ENCODE peak calls at places on chromosomes 3 and 15, in eight cellular contexts. S, N, W, R, V, X, J and T are unnamed samples.

GRCh38 chr15:40441736-40442531 is 1.2 kb downstream of the BAHD1 start:
- DNase-seq in S (peak; percentile 77), N (no peak), W (peak; percentile 85), R (no peak), V (no peak), X (no peak), J (no peak), T (no peak)

GRCh38 chr15:100879461-100880138 is at the start of gene ALDH1A3:
- DNase-seq in S (no peak), N (peak; percentile 89), W (peak; percentile 79), R (no peak), V (peak; percentile 93), X (no peak), J (no peak), T (peak; percentile 70)

GRCh38 chr3:61530355-61530754 is 31.0 kb upstream of the PTPRG start:
- DNase-seq in S (peak; percentile 56), N (no peak), W (no peak), R (no peak), V (peak; percentile 44), X (no peak), J (no peak), T (peak; percentile 58)

GRCh38 chr3:56869157-56869889 is 67.6 kb upstream of the ARHGEF3 start:
- DNase-seq in S (no peak), N (no peak), W (no peak), R (no peak), V (peak; percentile 70), X (no peak), J (no peak), T (peak; percentile 10)

GRCh38 chr3:187968883-187969580 is 184.9 kb upstream of the LPP start:
- DNase-seq in S (peak; percentile 47), N (no peak), W (no peak), R (peak; percentile 71), V (peak; percentile 47), X (no peak), J (no peak), T (peak; percentile 59)

GRCh38 chr15:93862791-93863190 is 368.6 kb upstream of the MCTP2 start:
- DNase-seq in S (no peak), N (no peak), W (no peak), R (peak; percentile 48), V (no peak), X (peak; percentile 62), J (no peak), T (no peak)

GRCh38 chr15:58931985-58932384 is 1.5 kb downstream of the SLTM start:
- DNase-seq in S (peak; percentile 29), N (peak; percentile 27), W (no peak), R (no peak), V (peak; percentile 52), X (no peak), J (no peak), T (peak; percentile 81)

GRCh38 chr15:56866798-56867197 is 51.6 kb upstream of the TCF12 start:
- DNase-seq in S (no peak), N (no peak), W (no peak), R (no peak), V (no peak), X (no peak), J (no peak), T (peak; percentile 84)

GRCh38 chr3:49427581-49427980 is 1.5 kb downstream of the NICN1 start:
- DNase-seq in S (no peak), N (no peak), W (no peak), R (no peak), V (no peak), X (no peak), J (no peak), T (no peak)

GRCh38 chr3:173396191-173397041 is 1.1 kb upstream of the NLGN1 start:
- DNase-seq in S (peak; percentile 16), N (no peak), W (no peak), R (no peak), V (no peak), X (no peak), J (no peak), T (peak; percentile 27)

GRCh38 chr3:183878071-183878470 is 6.6 kb downstream of the PARL start:
- DNase-seq in S (no peak), N (no peak), W (no peak), R (peak; percentile 37), V (no peak), X (no peak), J (no peak), T (no peak)

GRCh38 chr3:9402410-9403228 is 5.2 kb downstream of the SETD5 start:
- DNase-seq in S (peak; percentile 73), N (no peak), W (peak; percentile 35), R (no peak), V (no peak), X (no peak), J (no peak), T (peak; percentile 40)

GRCh38 chr3:114242947-114243346 is 5.6 kb upstream of the ZNF80 start:
- DNase-seq in S (no peak), N (no peak), W (no peak), R (no peak), V (no peak), X (no peak), J (no peak), T (no peak)

GRCh38 chr3:70861234-70861633 is 548.8 kb upstream of the MDFIC2 start:
- DNase-seq in S (no peak), N (no peak), W (no peak), R (no peak), V (no peak), X (no peak), J (no peak), T (peak; percentile 98)

GRCh38 chr3:80771085-80771484 is 990.4 kb downstream of the GBE1 start:
- DNase-seq in S (peak; percentile 12), N (no peak), W (no peak), R (no peak), V (peak; percentile 64), X (no peak), J (no peak), T (no peak)

GRCh38 chr15:67024322-67024997 is 40.9 kb upstream of the SMAD3 start:
- DNase-seq in S (peak; percentile 89), N (peak; percentile 94), W (peak; percentile 79), R (peak; percentile 89), V (peak; percentile 90), X (peak; percentile 91), J (no peak), T (peak; percentile 98)

GRCh38 chr3:45688194-45688881 is 858 bp upstream of the SACM1L start:
- DNase-seq in S (peak; percentile 61), N (peak; percentile 33), W (no peak), R (peak; percentile 49), V (peak; percentile 52), X (no peak), J (no peak), T (peak; percentile 35)

GRCh38 chr3:17140670-17141505 is 256.1 kb downstream of the PLCL2 start:
- DNase-seq in S (no peak), N (no peak), W (no peak), R (peak; percentile 61), V (peak; percentile 37), X (peak; percentile 78), J (no peak), T (peak; percentile 9)
- TF ChIP-seq CTCF in S (no peak), N (no peak), W (no peak), R (no peak), V (peak; percentile 40), X (peak; percentile 51), J (no peak), T (no peak)

GRCh38 chr3:113214227-113214626 is 2.9 kb downstream of the BOC start:
- DNase-seq in S (no peak), N (no peak), W (no peak), R (no peak), V (no peak), X (no peak), J (peak; percentile 68), T (no peak)
- H3K4me3 ChIP-seq in S (no peak overlapping the region), N (no peak overlapping the region), W (peak overlapping the region; percentile 83), R (no peak overlapping the region), V (no peak overlapping the region), X (no peak overlapping the region), J (peak overlapping the region; percentile 83), T (peak overlapping the region; percentile 84)

GRCh38 chr3:152300029-152300764 is 31.5 kb downstream of the MBNL1 start:
- DNase-seq in S (no peak), N (no peak), W (no peak), R (no peak), V (no peak), X (no peak), J (no peak), T (no peak)

GRCh38 chr3:152305075-152305474 is 36.3 kb downstream of the MBNL1 start:
- DNase-seq in S (no peak), N (no peak), W (no peak), R (no peak), V (peak; percentile 21), X (no peak), J (no peak), T (no peak)

GRCh38 chr3:152304160-152304559 is 35.4 kb downstream of the MBNL1 start:
- DNase-seq in S (no peak), N (no peak), W (no peak), R (no peak), V (no peak), X (no peak), J (no peak), T (no peak)

GRCh38 chr3:152301745-152302181 is 33.0 kb downstream of the MBNL1 start:
- DNase-seq in S (no peak), N (no peak), W (no peak), R (no peak), V (no peak), X (no peak), J (no peak), T (no peak)

DNA sequence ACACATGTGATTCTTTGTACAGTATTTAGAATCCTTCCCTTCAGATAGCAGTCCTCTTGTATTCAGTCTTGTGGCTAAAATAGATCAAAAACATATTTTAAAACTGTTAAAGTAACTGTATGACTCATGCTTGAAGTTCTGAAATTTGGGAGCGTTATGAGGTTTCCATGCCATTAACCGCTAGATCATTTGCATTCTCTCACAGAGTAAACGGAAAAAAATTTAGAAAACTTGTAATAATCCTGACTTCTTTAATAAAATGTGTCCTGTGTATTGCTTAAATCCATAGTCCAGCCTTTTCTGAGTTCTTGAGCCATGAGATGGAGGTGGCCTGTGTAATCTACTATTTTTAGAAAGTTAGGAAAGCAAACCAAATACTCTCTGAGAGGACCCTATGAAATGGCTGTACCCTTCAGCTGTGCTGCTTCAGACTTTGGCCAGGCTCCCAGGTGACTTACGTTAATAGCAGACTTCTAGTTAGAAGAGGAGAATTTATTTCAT is 33.8 kb downstream of the MBNL1 start:
- DNase-seq in S (peak; percentile 48), N (no peak), W (no peak), R (peak; percentile 66), V (peak; percentile 45), X (no peak), J (no peak), T (peak; percentile 91)
- H3K4me1 ChIP-seq in S (peaks cover 37% of the 10 kb centered on the region), N (peaks cover 96% of the 10 kb centered on the region), W (peaks cover 30% of the 10 kb centered on the region), R (peaks cover 89% of the 10 kb centered on the region), V (peaks cover 76% of the 10 kb centered on the region), X (no peaks in the 10 kb centered on the region), J (peaks cover 97% of the 10 kb centered on the region), T (peaks cover 29% of the 10 kb centered on the region)

DNA sequence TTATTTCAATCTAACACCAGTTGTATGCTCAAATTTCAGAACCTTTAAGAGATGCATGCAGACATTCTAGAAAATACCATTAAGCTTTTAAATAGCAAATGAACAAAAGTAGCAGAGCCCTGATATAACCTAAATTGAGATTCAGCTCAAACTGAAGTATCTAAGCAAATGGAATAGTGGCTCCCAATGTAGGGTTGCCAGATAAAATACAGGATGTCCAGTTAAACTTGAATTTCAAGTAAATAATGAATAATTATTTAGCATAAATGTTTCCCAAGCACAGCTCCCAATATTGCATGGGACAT is 171.1 kb upstream of the ATP11B start:
- DNase-seq in S (no peak), N (no peak), W (no peak), R (no peak), V (no peak), X (no peak), J (no peak), T (no peak)
- TF ChIP-seq CTCF in S (no peak), N (no peak), W (no peak), R (no peak), V (peak; percentile 8), X (no peak), J (no peak), T (no peak)